ENCODE peak calls at places on chromosomes 4 and X, in seven cellular contexts. W, Z, S, C, G, M and N are unnamed samples.

GRCh38 chrX:386239-386767 is 404 bp downstream of the PPP2R3B start:
- DNase-seq in S (no peak), W (no peak), Z (no peak), M (no peak), G (peak), C (no peak), N (no peak)

GRCh38 chrX:9644335-9644734 is 121.3 kb downstream of the GPR143 start:
- DNase-seq in S (no peak), C (no peak), G (no peak), Z (no peak), W (no peak), M (no peak), N (peak)

GRCh38 chr4:53591372-53591892 is at the start of gene LNX1:
- DNase-seq in C (peak), G (peak), S (no peak), M (no peak), W (no peak), Z (no peak), N (no peak)

GRCh38 chr4:140757220-140757607 is 1.0 kb upstream of the TBC1D9 start:
- DNase-seq in G (no peak), M (no peak), W (no peak), C (no peak), S (peak), Z (no peak), N (no peak)

GRCh38 chr4:113031212-113031611 is 18.2 kb upstream of the ANK2 start:
- DNase-seq in Z (no peak), S (no peak), W (no peak), G (no peak), M (no peak), C (no peak), N (no peak)

GRCh38 chr4:157443537-157443936 is 223.0 kb downstream of the GRIA2 start:
- DNase-seq in Z (no peak), C (peak), W (no peak), S (no peak), M (no peak), G (no peak), N (no peak)

GRCh38 chrX:94662665-94663064 is 988.7 kb downstream of the FAM133A start:
- DNase-seq in S (no peak), G (no peak), W (no peak), M (no peak), C (no peak), Z (no peak), N (no peak)

GRCh38 chr4:89166971-89167475 is 55.7 kb downstream of the TIGD2 start:
- DNase-seq in S (no peak), Z (no peak), C (no peak), W (no peak), M (no peak), G (no peak), N (no peak)

GRCh38 chr4:2362286-2363055 is 56.0 kb downstream of the ZFYVE28 start:
- DNase-seq in W (no peak), Z (no peak), M (no peak), C (no peak), S (no peak), G (no peak), N (no peak)

GRCh38 chrX:27987862-27988646 is 6.8 kb upstream of the DCAF8L1 start:
- DNase-seq in C (no peak), Z (no peak), G (peak), M (no peak), S (no peak), W (no peak), N (no peak)

GRCh38 chr4:1354136-1354982 is 7.4 kb downstream of the UVSSA start:
- DNase-seq in M (no peak), Z (no peak), W (no peak), G (no peak), S (no peak), C (no peak), N (no peak)

GRCh38 chrX:53047228-53047627 is 1.4 kb upstream of the GPR173 start:
- DNase-seq in M (peak), G (no peak), Z (no peak), W (no peak), C (no peak), S (peak), N (no peak)

GRCh38 chrX:129983575-129984131 is 1.2 kb downstream of the BCORL1 start:
- DNase-seq in M (no peak), W (peak), S (peak), G (peak), Z (no peak), C (peak), N (no peak)

GRCh38 chr4:185134176-185134869 is 8.7 kb upstream of the SLC25A4 start:
- DNase-seq in C (no peak), Z (no peak), G (no peak), W (no peak), S (peak), M (peak), N (peak)

GRCh38 chr4:119040711-119041185 is 94.9 kb upstream of the MYOZ2 start:
- DNase-seq in C (no peak), M (peak), G (no peak), Z (peak), S (no peak), W (peak), N (peak)

GRCh38 chr4:646460-646859 is 21.1 kb downstream of the PDE6B start:
- DNase-seq in Z (no peak), M (no peak), G (no peak), W (no peak), C (no peak), S (no peak), N (no peak)

GRCh38 chr4:127783971-127784519 is 1.9 kb downstream of the HSPA4L start:
- DNase-seq in M (no peak), C (no peak), G (no peak), Z (no peak), S (no peak), W (no peak), N (no peak)

GRCh38 chr4:41322613-41323012 is 65.9 kb downstream of the UCHL1 start:
- DNase-seq in C (no peak), G (no peak), Z (no peak), W (no peak), S (no peak), M (no peak), N (no peak)

GRCh38 chr4:83558693-83559092 is 22.8 kb downstream of the GPAT3 start:
- DNase-seq in Z (no peak), M (peak), W (no peak), C (no peak), S (no peak), G (no peak), N (peak)

GRCh38 chr4:38119663-38120374 is 159.6 kb downstream of the PTTG2 start:
- DNase-seq in M (peak), W (no peak), S (peak), G (no peak), C (no peak), Z (peak), N (peak)

GRCh38 chrX:37785569-37785968 is 5.7 kb downstream of the CYBB start:
- DNase-seq in W (no peak), M (peak), Z (no peak), C (no peak), S (no peak), G (no peak), N (no peak)

GRCh38 chrX:155148724-155149537 is 67.3 kb upstream of the VBP1 start:
- DNase-seq in Z (no peak), S (peak), W (no peak), M (peak), C (no peak), G (peak), N (peak)

GRCh38 chr4:76219299-76220055 is 5.9 kb upstream of the SCARB2 start:
- DNase-seq in Z (no peak), M (peak), W (no peak), S (no peak), C (no peak), G (no peak), N (peak)

GRCh38 chr4:129526812-129527211 is 430.9 kb downstream of the C4orf33 start:
- DNase-seq in G (no peak), S (peak), Z (no peak), W (no peak), C (no peak), M (peak), N (no peak)

GRCh38 chr4:8637456-8637984 is 45.0 kb downstream of the CPZ start:
- DNase-seq in C (peak), S (no peak), G (no peak), M (no peak), Z (no peak), W (no peak), N (no peak)

GRCh38 chr4:33104190-33104773 is 2384.1 kb downstream of the PCDH7 start:
- DNase-seq in Z (no peak), W (no peak), G (no peak), S (no peak), M (no peak), C (no peak), N (no peak)

GRCh38 chr4:81913427-81913878 is 441.7 kb upstream of the RASGEF1B start:
- DNase-seq in W (no peak), S (peak), G (peak), C (no peak), M (peak), Z (no peak), N (peak)

GRCh38 chr4:148445071-148445902 is 3.1 kb upstream of the NR3C2 start:
- DNase-seq in Z (no peak), W (peak), S (peak), M (no peak), G (peak), C (peak), N (no peak)

GRCh38 chrX:136694491-136695087 is 46.6 kb downstream of the CD40LG start:
- DNase-seq in S (peak), C (no peak), G (no peak), Z (no peak), M (peak), W (no peak), N (peak)

GRCh38 chrX:79081895-79082512 is 62.5 kb upstream of the GPR174 start:
- DNase-seq in S (peak), C (no peak), Z (no peak), M (peak), G (peak), W (no peak), N (peak)

GRCh38 chr4:5689065-5689464 is 19.3 kb downstream of the EVC2 start:
- DNase-seq in M (no peak), S (no peak), Z (no peak), W (no peak), C (no peak), G (no peak), N (no peak)

GRCh38 chr4:98448923-98449322 is 187.7 kb downstream of the RAP1GDS1 start:
- DNase-seq in G (no peak), S (no peak), M (no peak), Z (no peak), C (no peak), W (no peak), N (no peak)

GRCh38 chr4:96183630-96184029 is 343.7 kb downstream of the PDHA2 start:
- DNase-seq in Z (no peak), G (no peak), C (no peak), W (no peak), M (no peak), S (no peak), N (no peak)

GRCh38 chr4:56728512-56728911 is 47.4 kb upstream of the HOPX start:
- DNase-seq in M (peak), C (no peak), S (no peak), Z (peak), G (peak), W (no peak), N (peak)

GRCh38 chr4:2935762-2936743 is 27.2 kb downstream of the NOP14 start:
- DNase-seq in Z (no peak), M (peak), G (no peak), S (no peak), W (no peak), C (peak), N (no peak)

GRCh38 chr4:174707277-174707676 is 121.8 kb downstream of the GLRA3 start:
- DNase-seq in S (no peak), M (no peak), W (no peak), Z (no peak), C (no peak), G (no peak), N (no peak)

GRCh38 chrX:46125139-46125538 is 420.1 kb downstream of the ZNF674 start:
- DNase-seq in C (no peak), G (no peak), W (no peak), M (peak), Z (no peak), S (no peak), N (peak)

GRCh38 chrX:24876782-24877315 is 138.9 kb downstream of the ARX start:
- DNase-seq in S (no peak), M (no peak), C (no peak), Z (no peak), G (no peak), W (no peak), N (no peak)

DNA sequence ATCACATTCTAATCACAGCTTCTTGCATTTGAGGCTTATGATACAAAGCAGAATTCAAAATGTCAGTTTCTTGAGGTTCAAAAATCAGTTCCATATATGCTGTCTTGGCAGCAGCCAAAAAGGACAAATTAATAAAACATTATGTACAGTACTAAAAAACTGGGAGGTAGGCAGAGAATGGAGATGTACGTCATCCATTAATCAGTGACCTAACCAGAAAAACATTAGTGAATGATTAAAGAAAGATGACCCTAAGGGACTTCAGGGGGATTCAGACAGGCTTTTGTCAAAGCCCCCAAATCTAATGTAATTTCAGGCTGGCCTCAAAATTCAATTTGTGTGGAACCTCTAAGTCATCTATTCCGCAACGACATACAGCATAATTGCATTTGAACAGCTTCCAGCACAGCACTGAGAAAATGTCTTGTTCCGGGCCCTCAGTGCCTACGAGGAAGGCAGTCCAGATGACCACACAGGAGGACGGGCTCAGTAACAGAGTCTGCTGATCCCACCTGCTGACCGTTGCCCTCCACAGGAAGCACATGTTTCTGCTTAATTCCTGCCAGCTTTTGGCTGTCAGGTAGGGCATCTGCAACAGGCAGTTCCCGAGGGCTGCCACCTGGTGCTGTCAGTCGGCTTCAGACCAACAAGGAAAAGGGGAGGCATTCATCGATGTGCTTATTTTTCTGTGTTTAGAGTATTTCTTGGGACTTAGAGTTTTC is 83.8 kb upstream of the HHIP start:
- DNase-seq in S (no peak), C (no peak), Z (no peak), M (peak), G (no peak), W (no peak), N (no peak)
- TF ChIP-seq CTCF in S (peak), C (no peak), Z (no peak), M (no peak), G (no peak), W (no peak), N (no peak)

DNA sequence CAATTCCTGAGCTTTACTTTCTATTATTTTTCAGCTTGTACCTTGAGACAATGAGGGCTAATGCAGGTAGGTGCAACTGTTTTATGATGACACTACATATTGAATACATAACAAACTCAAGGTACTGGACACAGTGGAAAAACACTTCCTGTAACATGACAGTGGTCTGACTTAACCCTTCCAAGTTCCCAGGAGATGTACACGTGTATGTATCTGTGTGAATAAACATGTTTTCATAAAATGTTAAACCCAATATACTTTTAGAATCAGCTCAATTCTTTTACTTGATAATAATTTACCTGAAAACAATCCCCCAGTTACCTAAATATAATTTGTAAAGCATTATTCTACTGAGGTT is 1.2 kb upstream of the PPARGC1A start:
- DNase-seq in W (no peak), M (no peak), G (no peak), C (no peak), Z (no peak), S (no peak), N (no peak)
- H3K4me3 ChIP-seq in W (peak), M (no peak), G (no peak), C (no peak), Z (no peak), S (no peak), N (no peak)

GRCh38 chr4:132593717-132594400 is 555.2 kb upstream of the PCDH10 start:
- DNase-seq in M (no peak), Z (no peak), G (no peak), W (no peak), S (no peak), C (no peak), N (no peak)

GRCh38 chr4:132592850-132593249 is 556.2 kb upstream of the PCDH10 start:
- DNase-seq in G (no peak), W (no peak), C (no peak), M (no peak), S (no peak), Z (no peak), N (no peak)

GRCh38 chr4:132596186-132596585 is 552.9 kb upstream of the PCDH10 start:
- DNase-seq in W (no peak), S (no peak), M (no peak), Z (no peak), G (no peak), C (no peak), N (no peak)

GRCh38 chr4:132587626-132588025 is 561.5 kb upstream of the PCDH10 start:
- DNase-seq in Z (no peak), W (no peak), M (no peak), C (no peak), S (no peak), G (no peak), N (no peak)

GRCh38 chr4:132592340-132592739 is 556.8 kb upstream of the PCDH10 start:
- DNase-seq in S (peak), M (no peak), W (no peak), Z (no peak), G (no peak), C (no peak), N (no peak)
- TF ChIP-seq CTCF in S (peak), M (no peak), W (no peak), Z (no peak), G (no peak), C (no peak), N (no peak)

DNA sequence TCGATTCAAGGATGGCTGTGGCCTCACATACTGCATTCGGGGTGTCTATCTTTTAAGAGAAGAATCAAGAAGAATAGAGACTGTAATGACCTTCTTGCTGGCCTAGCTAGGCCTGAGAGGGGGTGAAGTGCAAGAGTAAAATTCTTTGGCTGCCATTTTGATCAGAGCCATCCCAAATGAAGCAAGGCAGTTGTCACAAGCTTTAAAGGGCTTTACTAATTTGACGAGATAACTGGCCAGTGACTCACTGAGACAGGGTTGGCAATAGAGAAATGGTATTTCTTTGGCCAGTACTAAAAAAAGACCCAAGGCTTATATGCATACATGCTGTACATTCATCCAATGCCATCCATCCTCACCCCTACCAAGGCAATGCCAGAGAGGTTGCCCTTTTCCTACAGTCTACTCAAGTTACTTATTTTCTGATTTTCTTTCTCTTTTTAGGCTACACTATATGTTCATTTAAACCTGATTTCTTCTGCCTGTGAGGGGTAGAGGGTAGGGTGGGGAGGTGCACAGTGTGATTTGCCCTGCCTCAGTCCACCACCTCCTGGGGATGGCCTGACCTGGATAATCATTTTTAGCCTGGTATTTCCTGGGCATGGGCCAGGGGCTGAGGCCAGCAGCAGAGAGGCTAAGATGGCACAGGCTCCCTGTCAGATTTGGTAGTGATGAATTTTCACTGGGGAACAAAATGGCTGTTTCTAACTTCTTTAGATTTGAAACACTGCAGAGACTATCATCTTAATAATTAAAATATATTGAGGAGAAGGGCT is 32.2 kb downstream of the ATG4A start:
- DNase-seq in W (no peak), S (no peak), Z (no peak), G (no peak), M (no peak), C (no peak), N (no peak)
- H3K4me3 ChIP-seq in W (no peak), S (no peak), Z (no peak), G (no peak), M (no peak), C (no peak), N (no peak)

GRCh38 chr4:86791126-86791525 is 58.1 kb downstream of the SLC10A6 start:
- DNase-seq in S (no peak), C (no peak), G (no peak), M (no peak), W (no peak), Z (no peak), N (no peak)
- TF ChIP-seq CTCF in S (peak), C (no peak), G (no peak), M (no peak), W (no peak), Z (peak), N (no peak)